ENCODE peak calls at places on chromosome 20, in seven cellular contexts. One of them, this sample, is unnamed.
A peak's percentile ranks its signal among the peaks of the same experiment; 100 is the strongest.

GRCh38 chr20:10954137-10954840 is 280.5 kb upstream of the JAG1 start:
- DNase-seq in PC-9: peak; percentile 42
- DNase-seq in CD8-positive, alpha-beta T cell: no peak
- DNase-seq in cardiac muscle cell: no peak
- DNase-seq in esophagus squamous epithelium: no peak
- DNase-seq in heart left ventricle: no peak
- DNase-seq in psoas muscle: no peak
- DNase-seq in this sample: no peak

GRCh38 chr20:59333260-59333845 is 32.9 kb downstream of the EDN3 start:
- DNase-seq in PC-9: no peak
- DNase-seq in CD8-positive, alpha-beta T cell: no peak
- DNase-seq in cardiac muscle cell: no peak
- DNase-seq in esophagus squamous epithelium: no peak
- DNase-seq in heart left ventricle: no peak
- DNase-seq in psoas muscle: no peak
- DNase-seq in this sample: peak; percentile 72

GRCh38 chr20:61454053-61454452 is 202.0 kb downstream of the CDH4 start:
- DNase-seq in PC-9: no peak
- DNase-seq in CD8-positive, alpha-beta T cell: no peak
- DNase-seq in cardiac muscle cell: no peak
- DNase-seq in esophagus squamous epithelium: no peak
- DNase-seq in heart left ventricle: no peak
- DNase-seq in psoas muscle: no peak
- DNase-seq in this sample: no peak

GRCh38 chr20:21705466-21706344 is at the start of gene PAX1:
- DNase-seq in PC-9: no peak
- DNase-seq in CD8-positive, alpha-beta T cell: no peak
- DNase-seq in cardiac muscle cell: peak; percentile 74
- DNase-seq in esophagus squamous epithelium: no peak
- DNase-seq in heart left ventricle: no peak
- DNase-seq in psoas muscle: no peak
- DNase-seq in this sample: no peak

GRCh38 chr20:22556565-22557056 is 27.8 kb downstream of the FOXA2 start:
- DNase-seq in PC-9: no peak
- DNase-seq in CD8-positive, alpha-beta T cell: no peak
- DNase-seq in cardiac muscle cell: no peak
- DNase-seq in esophagus squamous epithelium: no peak
- DNase-seq in heart left ventricle: no peak
- DNase-seq in psoas muscle: no peak
- DNase-seq in this sample: no peak

GRCh38 chr20:47557791-47558190 is 56.1 kb downstream of the NCOA3 start:
- DNase-seq in PC-9: no peak
- DNase-seq in CD8-positive, alpha-beta T cell: no peak
- DNase-seq in cardiac muscle cell: no peak
- DNase-seq in esophagus squamous epithelium: no peak
- DNase-seq in heart left ventricle: no peak
- DNase-seq in psoas muscle: no peak
- DNase-seq in this sample: no peak

GRCh38 chr20:23419995-23420901 is 1.0 kb downstream of the NAPB start:
- DNase-seq in PC-9: peak; percentile 45
- DNase-seq in CD8-positive, alpha-beta T cell: peak; percentile 48
- DNase-seq in cardiac muscle cell: peak; percentile 45
- DNase-seq in esophagus squamous epithelium: no peak
- DNase-seq in heart left ventricle: peak; percentile 33
- DNase-seq in psoas muscle: peak; percentile 68
- DNase-seq in this sample: peak; percentile 59

GRCh38 chr20:54212226-54212625 is 4.3 kb downstream of the PFDN4 start:
- DNase-seq in PC-9: no peak
- DNase-seq in CD8-positive, alpha-beta T cell: no peak
- DNase-seq in cardiac muscle cell: no peak
- DNase-seq in esophagus squamous epithelium: no peak
- DNase-seq in heart left ventricle: no peak
- DNase-seq in psoas muscle: no peak
- DNase-seq in this sample: no peak

GRCh38 chr20:63955846-63956663 is at the start of gene UCKL1:
- DNase-seq in PC-9: peak; percentile 94
- DNase-seq in CD8-positive, alpha-beta T cell: peak; percentile 93
- DNase-seq in cardiac muscle cell: peak; percentile 94
- DNase-seq in esophagus squamous epithelium: peak; percentile 68
- DNase-seq in heart left ventricle: peak; percentile 94
- DNase-seq in psoas muscle: peak; percentile 97
- DNase-seq in this sample: peak; percentile 91

GRCh38 chr20:64098471-64099013 is 8.8 kb downstream of the NPBWR2 start:
- DNase-seq in PC-9: no peak
- DNase-seq in CD8-positive, alpha-beta T cell: peak; percentile 9
- DNase-seq in cardiac muscle cell: no peak
- DNase-seq in esophagus squamous epithelium: no peak
- DNase-seq in heart left ventricle: no peak
- DNase-seq in psoas muscle: no peak
- DNase-seq in this sample: no peak

DNA sequence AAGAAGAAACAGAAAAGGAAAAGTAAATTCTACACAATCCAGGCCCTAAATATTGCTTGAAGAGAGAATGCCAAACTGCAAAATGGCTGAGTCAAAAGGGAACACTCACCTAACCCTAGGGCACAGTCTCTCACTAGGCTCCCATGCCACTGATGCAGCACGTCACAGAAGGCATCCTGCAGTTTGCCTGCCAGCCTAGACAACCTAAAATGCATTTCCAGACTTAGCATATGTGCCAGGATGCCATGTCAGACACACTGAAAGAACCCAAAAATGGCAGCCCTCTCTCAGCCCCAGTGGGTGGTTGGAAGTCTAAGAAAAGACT is 10.6 kb upstream of the SIRPD start:
- DNase-seq in PC-9: no peak
- DNase-seq in CD8-positive, alpha-beta T cell: no peak
- DNase-seq in cardiac muscle cell: no peak
- DNase-seq in esophagus squamous epithelium: no peak
- DNase-seq in heart left ventricle: no peak
- DNase-seq in psoas muscle: no peak
- DNase-seq in this sample: no peak
- H3K4me1 ChIP-seq in PC-9: peaks cover 67% of the 10 kb centered on the region
- H3K4me1 ChIP-seq in CD8-positive, alpha-beta T cell: no peaks in the 10 kb centered on the region
- H3K4me1 ChIP-seq in cardiac muscle cell: no peaks in the 10 kb centered on the region
- H3K4me1 ChIP-seq in esophagus squamous epithelium: no peaks in the 10 kb centered on the region
- H3K4me1 ChIP-seq in heart left ventricle: no peaks in the 10 kb centered on the region
- H3K4me1 ChIP-seq in psoas muscle: no peaks in the 10 kb centered on the region
- H3K4me1 ChIP-seq in this sample: no peaks in the 10 kb centered on the region

GRCh38 chr20:40255368-40255767 is 433.7 kb downstream of the MAFB start:
- DNase-seq in PC-9: no peak
- DNase-seq in CD8-positive, alpha-beta T cell: no peak
- DNase-seq in cardiac muscle cell: no peak
- DNase-seq in esophagus squamous epithelium: no peak
- DNase-seq in heart left ventricle: no peak
- DNase-seq in psoas muscle: no peak
- DNase-seq in this sample: no peak
- TF ChIP-seq CTCF in PC-9: no peak
- TF ChIP-seq CTCF in CD8-positive, alpha-beta T cell: no peak
- TF ChIP-seq CTCF in cardiac muscle cell: peak; percentile 35
- TF ChIP-seq CTCF in esophagus squamous epithelium: peak; percentile 43
- TF ChIP-seq CTCF in heart left ventricle: peak; percentile 20
- TF ChIP-seq CTCF in psoas muscle: no peak
- TF ChIP-seq CTCF in this sample: no peak

GRCh38 chr20:62928246-62928939 is 2.1 kb upstream of the DIDO1 start:
- DNase-seq in PC-9: no peak
- DNase-seq in CD8-positive, alpha-beta T cell: no peak
- DNase-seq in cardiac muscle cell: no peak
- DNase-seq in esophagus squamous epithelium: no peak
- DNase-seq in heart left ventricle: no peak
- DNase-seq in psoas muscle: no peak
- DNase-seq in this sample: no peak

GRCh38 chr20:62925420-62926228 is 681 bp downstream of the DIDO1 start:
- DNase-seq in PC-9: peak; percentile 32
- DNase-seq in CD8-positive, alpha-beta T cell: peak; percentile 69
- DNase-seq in cardiac muscle cell: peak; percentile 50
- DNase-seq in esophagus squamous epithelium: no peak
- DNase-seq in heart left ventricle: no peak
- DNase-seq in psoas muscle: peak; percentile 69
- DNase-seq in this sample: peak; percentile 52

GRCh38 chr20:62927128-62927705 is 912 bp upstream of the DIDO1 start:
- DNase-seq in PC-9: no peak
- DNase-seq in CD8-positive, alpha-beta T cell: no peak
- DNase-seq in cardiac muscle cell: no peak
- DNase-seq in esophagus squamous epithelium: no peak
- DNase-seq in heart left ventricle: no peak
- DNase-seq in psoas muscle: no peak
- DNase-seq in this sample: no peak

GRCh38 chr20:62924567-62925419 is 1.5 kb downstream of the DIDO1 start:
- DNase-seq in PC-9: no peak
- DNase-seq in CD8-positive, alpha-beta T cell: peak; percentile 48
- DNase-seq in cardiac muscle cell: no peak
- DNase-seq in esophagus squamous epithelium: no peak
- DNase-seq in heart left ventricle: no peak
- DNase-seq in psoas muscle: no peak
- DNase-seq in this sample: peak; percentile 56

DNA sequence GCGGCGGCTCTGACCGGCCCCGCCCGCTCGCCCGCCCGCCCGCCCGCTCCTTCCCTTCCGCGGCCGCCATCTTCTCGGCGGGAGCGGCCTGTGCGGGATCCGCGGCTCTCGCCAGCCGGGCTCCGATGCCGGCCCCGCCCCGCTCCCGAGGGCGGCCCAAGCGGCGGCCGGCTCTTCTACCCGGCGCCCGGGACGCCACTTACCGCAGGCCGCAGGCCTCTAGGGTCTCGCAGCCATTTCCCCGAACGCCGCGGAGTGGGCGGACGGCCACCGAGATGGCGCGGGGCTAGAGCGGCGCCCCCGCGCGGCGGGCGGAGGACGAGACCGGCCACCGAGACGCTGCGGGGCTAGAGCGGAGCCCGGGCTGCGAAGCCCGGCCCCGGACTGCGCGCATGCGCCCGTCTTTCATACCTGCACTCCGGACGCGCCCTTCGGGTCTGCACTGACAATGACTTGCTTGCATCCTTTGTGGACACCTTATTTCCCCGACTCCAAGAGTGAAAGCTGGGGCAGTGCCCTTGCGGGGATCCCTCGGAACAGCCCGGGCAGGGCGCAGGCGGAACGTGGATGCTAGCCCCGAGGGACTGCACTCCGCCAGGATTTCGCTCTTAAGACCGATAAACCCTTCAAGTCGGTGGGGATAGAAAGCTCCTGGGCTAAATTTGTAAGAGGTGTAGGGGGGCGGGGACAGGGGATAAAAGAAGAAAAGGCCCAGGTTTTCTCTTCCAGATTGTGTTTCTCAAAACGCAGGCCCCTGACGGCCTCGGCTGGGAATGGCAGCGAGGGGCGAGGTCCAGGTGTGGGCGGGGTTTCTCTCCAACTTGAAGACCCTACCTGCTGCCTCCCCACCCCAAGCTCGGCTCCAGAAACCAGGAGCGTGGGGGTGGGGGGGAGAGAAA is at the start of gene DIDO1:
- DNase-seq in PC-9: peak; percentile 91
- DNase-seq in CD8-positive, alpha-beta T cell: peak; percentile 89
- DNase-seq in cardiac muscle cell: peak; percentile 93
- DNase-seq in esophagus squamous epithelium: peak; percentile 60
- DNase-seq in heart left ventricle: peak; percentile 90
- DNase-seq in psoas muscle: peak; percentile 93
- DNase-seq in this sample: peak; percentile 92
- H3K4me3 ChIP-seq in PC-9: peak within 1 kb of the TSS; percentile 75
- H3K4me3 ChIP-seq in CD8-positive, alpha-beta T cell: peak within 1 kb of the TSS; percentile 70
- H3K4me3 ChIP-seq in cardiac muscle cell: peak within 1 kb of the TSS; percentile 97
- H3K4me3 ChIP-seq in esophagus squamous epithelium: peak within 1 kb of the TSS; percentile 83
- H3K4me3 ChIP-seq in heart left ventricle: peak within 1 kb of the TSS; percentile 95
- H3K4me3 ChIP-seq in psoas muscle: peak within 1 kb of the TSS; percentile 99
- H3K4me3 ChIP-seq in this sample: peak within 1 kb of the TSS; percentile 98

DNA sequence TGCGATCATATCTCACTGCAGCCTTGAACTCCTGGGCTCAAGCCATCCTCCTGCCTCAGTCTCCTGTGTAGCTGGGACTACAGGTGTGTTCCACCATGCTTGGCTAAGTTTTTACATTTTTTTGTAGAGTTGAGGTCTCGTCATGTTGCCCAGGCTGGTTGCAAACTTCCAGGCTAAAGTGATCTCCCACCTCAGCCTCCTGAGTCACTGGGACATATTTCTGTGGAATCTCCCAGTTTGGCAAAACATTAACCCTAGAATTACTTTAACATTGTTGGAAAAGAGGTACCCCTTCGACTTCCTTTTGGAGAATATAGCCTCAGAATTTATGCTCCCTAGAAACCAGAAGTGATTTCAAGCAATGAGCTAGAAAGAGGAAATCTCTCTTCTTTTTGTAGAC is 57.2 kb downstream of the SHLD1 start:
- DNase-seq in PC-9: no peak
- DNase-seq in CD8-positive, alpha-beta T cell: no peak
- DNase-seq in cardiac muscle cell: no peak
- DNase-seq in esophagus squamous epithelium: no peak
- DNase-seq in heart left ventricle: no peak
- DNase-seq in psoas muscle: no peak
- DNase-seq in this sample: no peak
- H3K4me1 ChIP-seq in PC-9: peaks cover 19% of the 10 kb centered on the region
- H3K4me1 ChIP-seq in CD8-positive, alpha-beta T cell: peaks cover 3% of the 10 kb centered on the region
- H3K4me1 ChIP-seq in cardiac muscle cell: no peaks in the 10 kb centered on the region
- H3K4me1 ChIP-seq in esophagus squamous epithelium: no peaks in the 10 kb centered on the region
- H3K4me1 ChIP-seq in heart left ventricle: no peaks in the 10 kb centered on the region
- H3K4me1 ChIP-seq in psoas muscle: peaks cover 11% of the 10 kb centered on the region
- H3K4me1 ChIP-seq in this sample: no peaks in the 10 kb centered on the region

GRCh38 chr20:3702992-3703391 is 9.4 kb downstream of the SIGLEC1 start:
- DNase-seq in PC-9: no peak
- DNase-seq in CD8-positive, alpha-beta T cell: no peak
- DNase-seq in cardiac muscle cell: no peak
- DNase-seq in esophagus squamous epithelium: no peak
- DNase-seq in heart left ventricle: no peak
- DNase-seq in psoas muscle: peak; percentile 18
- DNase-seq in this sample: no peak
- TF ChIP-seq CTCF in PC-9: no peak
- TF ChIP-seq CTCF in CD8-positive, alpha-beta T cell: no peak
- TF ChIP-seq CTCF in cardiac muscle cell: no peak
- TF ChIP-seq CTCF in esophagus squamous epithelium: no peak
- TF ChIP-seq CTCF in heart left ventricle: no peak
- TF ChIP-seq CTCF in psoas muscle: no peak
- TF ChIP-seq CTCF in this sample: no peak

This sample was measured in colonic mucosa.